ENCODE peak calls at places on chromosomes 2 and 18, in ten cellular contexts. H is A172; W is EL; P is H7; C is activated naive CD4-positive, alpha-beta T cell treated with anti-CD3 and anti-CD28 coated beads for 36 hours; O is NCI-H2081; V is progenitor cell of endocrine pancreas; U is GM13976; F is activated CD4-positive, alpha-beta T cell treated with anti-CD3 and anti-CD28 coated beads, Interleukin-2, amount 50 U/mL, for 4 hours; E is OCI-LY7. D is an unnamed sample.

GRCh38 chr2:215931256-215931903 is 82.0 kb downstream of the MREG start:
- DNase-seq in H (peak; percentile 64), W (peak; percentile 79), P (peak; percentile 60), C (peak; percentile 78), O (peak; percentile 74), V (peak; percentile 40), U (peak; percentile 62), F (peak; percentile 16), E (peak; percentile 71), D (peak; percentile 79)

GRCh38 chr2:12008425-12009061 is 262.1 kb downstream of the LPIN1 start:
- DNase-seq in H (peak; percentile 77), W (peak; percentile 74), P (no peak), C (no peak), O (no peak), V (no peak), U (no peak), F (no peak), E (no peak), D (peak; percentile 89)

GRCh38 chr2:182103531-182103930 is 117.9 kb downstream of the PPP1R1C start:
- DNase-seq in H (no peak), W (no peak), P (no peak), C (no peak), O (no peak), V (no peak), U (no peak), F (no peak), E (no peak), D (no peak)

GRCh38 chr2:112996635-112997034 is 8.6 kb upstream of the IL36A start:
- DNase-seq in H (no peak), W (no peak), P (no peak), C (peak; percentile 93), O (no peak), V (no peak), U (peak; percentile 30), F (peak; percentile 50), E (peak; percentile 15), D (peak; percentile 43)

GRCh38 chr18:7623681-7624080 is 56.6 kb downstream of the PTPRM start:
- DNase-seq in H (no peak), W (no peak), P (no peak), C (no peak), O (no peak), V (no peak), U (no peak), F (no peak), E (no peak), D (no peak)

GRCh38 chr2:201674298-201674697 is 24.1 kb downstream of the MPP4 start:
- DNase-seq in H (no peak), W (no peak), P (no peak), C (no peak), O (no peak), V (no peak), U (no peak), F (no peak), E (no peak), D (peak; percentile 21)

GRCh38 chr2:173669271-173669853 is 295.8 kb downstream of the SP3 start:
- DNase-seq in H (no peak), W (no peak), P (no peak), C (no peak), O (no peak), V (no peak), U (no peak), F (no peak), E (no peak), D (no peak)

GRCh38 chr2:8334866-8335325 is 347.0 kb upstream of the ID2 start:
- DNase-seq in H (no peak), W (no peak), P (no peak), C (no peak), O (no peak), V (no peak), U (no peak), F (no peak), E (no peak), D (no peak)

GRCh38 chr2:42086500-42086953 is 38.7 kb downstream of the PKDCC start:
- DNase-seq in H (peak; percentile 66), W (peak; percentile 68), P (peak; percentile 82), C (peak; percentile 59), O (peak; percentile 70), V (peak; percentile 33), U (peak; percentile 77), F (peak; percentile 10), E (peak; percentile 52), D (peak; percentile 68)

GRCh38 chr2:47007221-47007825 is 91.7 kb upstream of the MCFD2 start:
- DNase-seq in H (no peak), W (no peak), P (no peak), C (no peak), O (no peak), V (no peak), U (no peak), F (no peak), E (no peak), D (no peak)

GRCh38 chr18:74351354-74351753 is 35.7 kb downstream of the C18orf63 start:
- DNase-seq in H (peak; percentile 68), W (peak; percentile 72), P (no peak), C (no peak), O (peak; percentile 7), V (no peak), U (no peak), F (no peak), E (peak; percentile 7), D (peak; percentile 26)

GRCh38 chr2:36371963-36372391 is 16.4 kb downstream of the CRIM1 start:
- DNase-seq in H (peak; percentile 95), W (peak; percentile 95), P (no peak), C (no peak), O (no peak), V (no peak), U (no peak), F (no peak), E (no peak), D (no peak)

GRCh38 chr18:6211174-6211504 is 203.6 kb downstream of the L3MBTL4 start:
- DNase-seq in H (no peak), W (no peak), P (no peak), C (no peak), O (no peak), V (no peak), U (no peak), F (no peak), E (no peak), D (no peak)

GRCh38 chr2:199457147-199458016 is at the start of gene SATB2:
- DNase-seq in H (peak; percentile 81), W (peak; percentile 81), P (peak; percentile 81), C (peak; percentile 50), O (peak; percentile 75), V (peak; percentile 30), U (peak; percentile 53), F (no peak), E (peak; percentile 81), D (peak; percentile 40)

GRCh38 chr2:25481381-25482310 is 139.9 kb upstream of the DNMT3A start:
- DNase-seq in H (peak; percentile 51), W (peak; percentile 71), P (no peak), C (no peak), O (no peak), V (no peak), U (no peak), F (no peak), E (no peak), D (no peak)

GRCh38 chr2:218381916-218382366 is at the start of gene SLC11A1:
- DNase-seq in H (no peak), W (no peak), P (no peak), C (no peak), O (no peak), V (no peak), U (no peak), F (no peak), E (no peak), D (no peak)

GRCh38 chr2:239187464-239188253 is 213.2 kb downstream of the HDAC4 start:
- DNase-seq in H (no peak), W (no peak), P (no peak), C (no peak), O (no peak), V (no peak), U (no peak), F (no peak), E (no peak), D (no peak)

GRCh38 chr2:37366773-37367172 is 22.3 kb downstream of the QPCT start:
- DNase-seq in H (no peak), W (no peak), P (no peak), C (peak; percentile 40), O (no peak), V (no peak), U (no peak), F (no peak), E (no peak), D (no peak)

GRCh38 chr2:69798909-69799526 is 30.4 kb upstream of the GMCL1 start:
- DNase-seq in H (peak; percentile 94), W (peak; percentile 68), P (no peak), C (peak; percentile 25), O (no peak), V (no peak), U (no peak), F (no peak), E (peak; percentile 23), D (peak; percentile 73)

GRCh38 chr2:46460991-46461715 is 18.2 kb upstream of the TMEM247 start:
- DNase-seq in H (peak; percentile 43), W (peak; percentile 63), P (peak; percentile 63), C (peak; percentile 80), O (peak; percentile 15), V (peak; percentile 74), U (peak; percentile 73), F (peak; percentile 64), E (peak; percentile 71), D (peak; percentile 81)

GRCh38 chr2:233857511-233858118 is 3.3 kb upstream of the HJURP start:
- DNase-seq in H (peak; percentile 42), W (peak; percentile 30), P (peak; percentile 72), C (peak; percentile 68), O (peak; percentile 79), V (no peak), U (no peak), F (peak; percentile 42), E (peak; percentile 37), D (peak; percentile 49)

D was measured in GM12865.